ENCODE peak calls at places on chromosomes 11 and 22, in seven cellular contexts. K, P, V, B, X, R and A are unnamed samples.

GRCh38 chr11:94774345-94774744 is 6.2 kb downstream of the AMOTL1 start:
- DNase-seq in K (no peak), P (no peak), V (no peak), B (peak; percentile 23), X (no peak), R (no peak), A (no peak)

GRCh38 chr11:120054016-120054752 is 83.7 kb downstream of the TRIM29 start:
- DNase-seq in K (no peak), P (no peak), V (no peak), B (no peak), X (no peak), R (no peak), A (no peak)

GRCh38 chr11:35147273-35147672 is 8.3 kb downstream of the CD44 start:
- DNase-seq in K (no peak), P (no peak), V (no peak), B (no peak), X (no peak), R (no peak), A (no peak)

GRCh38 chr11:77189588-77190210 is 61.7 kb downstream of the MYO7A start:
- DNase-seq in K (no peak), P (no peak), V (no peak), B (peak; percentile 25), X (no peak), R (no peak), A (no peak)

GRCh38 chr11:72848846-72849466 is 34.7 kb downstream of the ATG16L2 start:
- DNase-seq in K (peak; percentile 71), P (peak; percentile 37), V (peak; percentile 55), B (peak; percentile 35), X (no peak), R (no peak), A (no peak)

GRCh38 chr11:62241095-62241494 is 944 bp upstream of the SCGB1D2 start:
- DNase-seq in K (no peak), P (no peak), V (no peak), B (no peak), X (no peak), R (no peak), A (no peak)

GRCh38 chr11:60130496-60130895 is 42.0 kb downstream of the MS4A2 start:
- DNase-seq in K (peak; percentile 51), P (peak; percentile 71), V (peak; percentile 25), B (no peak), X (peak; percentile 11), R (no peak), A (no peak)

GRCh38 chr22:49255154-49255553 is 572.5 kb downstream of the BRD1 start:
- DNase-seq in K (no peak), P (no peak), V (no peak), B (no peak), X (no peak), R (no peak), A (no peak)

GRCh38 chr11:46210856-46211255 is 66.6 kb upstream of the CREB3L1 start:
- DNase-seq in K (no peak), P (no peak), V (no peak), B (no peak), X (no peak), R (no peak), A (no peak)

GRCh38 chr11:73047773-73048371 is 94.2 kb downstream of the FCHSD2 start:
- DNase-seq in K (no peak), P (no peak), V (no peak), B (no peak), X (no peak), R (no peak), A (no peak)

GRCh38 chr11:128226106-128226716 is 361.1 kb downstream of the ETS1 start:
- DNase-seq in K (no peak), P (no peak), V (no peak), B (no peak), X (no peak), R (no peak), A (no peak)

GRCh38 chr11:35734669-35735068 is 72.1 kb downstream of the TRIM44 start:
- DNase-seq in K (no peak), P (no peak), V (no peak), B (no peak), X (no peak), R (no peak), A (no peak)

GRCh38 chr11:111472228-111472627 is 40.0 kb downstream of the BTG4 start:
- DNase-seq in K (no peak), P (no peak), V (no peak), B (no peak), X (no peak), R (no peak), A (no peak)

GRCh38 chr22:30452861-30453260 is 19.0 kb downstream of the SEC14L3 start:
- DNase-seq in K (no peak), P (no peak), V (no peak), B (no peak), X (no peak), R (no peak), A (no peak)

GRCh38 chr11:73797457-73797856 is 9.8 kb downstream of the MRPL48 start:
- DNase-seq in K (no peak), P (no peak), V (no peak), B (peak; percentile 68), X (peak; percentile 70), R (no peak), A (no peak)

GRCh38 chr11:134670247-134670646 is 258.2 kb upstream of the B3GAT1 start:
- DNase-seq in K (no peak), P (no peak), V (no peak), B (no peak), X (no peak), R (no peak), A (no peak)

GRCh38 chr22:44574581-44575343 is 76.7 kb upstream of the RTL6 start:
- DNase-seq in K (no peak), P (no peak), V (no peak), B (no peak), X (no peak), R (no peak), A (no peak)

GRCh38 chr11:2837651-2838050 is 47.9 kb downstream of the CDKN1C start:
- DNase-seq in K (no peak), P (no peak), V (no peak), B (no peak), X (no peak), R (no peak), A (no peak)